ENCODE peak calls at places on chromosomes 4 and X, in eight cellular contexts. One of them, this sample, is unnamed.

GRCh38 chrX:110418857-110419249 is 60.2 kb downstream of the RTL9 start:
- DNase-seq in cardiac fibroblast: peak
- DNase-seq in heart right ventricle: no peak
- DNase-seq in neural progenitor cell: no peak
- DNase-seq in stimulated activated CD4-positive, alpha-beta T cell treated with anti-CD3 and anti-CD28 coated beads, TNF-alpha, amount 100 ng/mL, for 48 hours: no peak
- DNase-seq in NCI-H1105: no peak
- DNase-seq in erythroblast: no peak
- DNase-seq in DMS153: peak
- DNase-seq in this sample: peak

GRCh38 chr4:121989715-121990114 is 37.9 kb upstream of the TRPC3 start:
- DNase-seq in stimulated activated CD4-positive, alpha-beta T cell treated with anti-CD3 and anti-CD28 coated beads, TNF-alpha, amount 100 ng/mL, for 48 hours: no peak
- DNase-seq in DMS153: no peak
- DNase-seq in NCI-H1105: no peak
- DNase-seq in cardiac fibroblast: peak
- DNase-seq in heart right ventricle: no peak
- DNase-seq in neural progenitor cell: peak
- DNase-seq in erythroblast: no peak
- DNase-seq in this sample: no peak

GRCh38 chrX:8731579-8732395 is at the start of gene ANOS1:
- DNase-seq in neural progenitor cell: peak
- DNase-seq in DMS153: peak
- DNase-seq in cardiac fibroblast: no peak
- DNase-seq in heart right ventricle: peak
- DNase-seq in stimulated activated CD4-positive, alpha-beta T cell treated with anti-CD3 and anti-CD28 coated beads, TNF-alpha, amount 100 ng/mL, for 48 hours: no peak
- DNase-seq in NCI-H1105: no peak
- DNase-seq in erythroblast: no peak
- DNase-seq in this sample: peak

GRCh38 chrX:55489315-55490009 is at the start of gene USP51:
- DNase-seq in erythroblast: peak
- DNase-seq in NCI-H1105: peak
- DNase-seq in stimulated activated CD4-positive, alpha-beta T cell treated with anti-CD3 and anti-CD28 coated beads, TNF-alpha, amount 100 ng/mL, for 48 hours: no peak
- DNase-seq in neural progenitor cell: peak
- DNase-seq in heart right ventricle: peak
- DNase-seq in DMS153: no peak
- DNase-seq in cardiac fibroblast: peak
- DNase-seq in this sample: peak

GRCh38 chrX:15143050-15143824 is 126.6 kb downstream of the ASB9 start:
- DNase-seq in DMS153: peak
- DNase-seq in NCI-H1105: peak
- DNase-seq in heart right ventricle: peak
- DNase-seq in neural progenitor cell: peak
- DNase-seq in stimulated activated CD4-positive, alpha-beta T cell treated with anti-CD3 and anti-CD28 coated beads, TNF-alpha, amount 100 ng/mL, for 48 hours: no peak
- DNase-seq in erythroblast: peak
- DNase-seq in cardiac fibroblast: peak
- DNase-seq in this sample: peak

GRCh38 chrX:19156223-19156622 is 34.0 kb upstream of the ADGRG2 start:
- DNase-seq in stimulated activated CD4-positive, alpha-beta T cell treated with anti-CD3 and anti-CD28 coated beads, TNF-alpha, amount 100 ng/mL, for 48 hours: no peak
- DNase-seq in DMS153: no peak
- DNase-seq in heart right ventricle: no peak
- DNase-seq in neural progenitor cell: peak
- DNase-seq in erythroblast: no peak
- DNase-seq in cardiac fibroblast: no peak
- DNase-seq in NCI-H1105: no peak
- DNase-seq in this sample: no peak

GRCh38 chrX:154121961-154122360 is 22.1 kb upstream of the OPN1LW start:
- DNase-seq in erythroblast: no peak
- DNase-seq in neural progenitor cell: no peak
- DNase-seq in cardiac fibroblast: no peak
- DNase-seq in heart right ventricle: no peak
- DNase-seq in stimulated activated CD4-positive, alpha-beta T cell treated with anti-CD3 and anti-CD28 coated beads, TNF-alpha, amount 100 ng/mL, for 48 hours: no peak
- DNase-seq in DMS153: no peak
- DNase-seq in NCI-H1105: no peak
- DNase-seq in this sample: peak

GRCh38 chr4:113436360-113436759 is 325.2 kb downstream of the CAMK2D start:
- DNase-seq in DMS153: peak
- DNase-seq in heart right ventricle: no peak
- DNase-seq in erythroblast: no peak
- DNase-seq in neural progenitor cell: no peak
- DNase-seq in stimulated activated CD4-positive, alpha-beta T cell treated with anti-CD3 and anti-CD28 coated beads, TNF-alpha, amount 100 ng/mL, for 48 hours: no peak
- DNase-seq in cardiac fibroblast: peak
- DNase-seq in NCI-H1105: no peak
- DNase-seq in this sample: peak

GRCh38 chrX:99172958-99173357 is 1237.1 kb downstream of the PCDH19 start:
- DNase-seq in heart right ventricle: no peak
- DNase-seq in cardiac fibroblast: no peak
- DNase-seq in DMS153: no peak
- DNase-seq in neural progenitor cell: peak
- DNase-seq in stimulated activated CD4-positive, alpha-beta T cell treated with anti-CD3 and anti-CD28 coated beads, TNF-alpha, amount 100 ng/mL, for 48 hours: no peak
- DNase-seq in NCI-H1105: no peak
- DNase-seq in erythroblast: no peak
- DNase-seq in this sample: no peak

GRCh38 chrX:139204903-139205667 is 325.5 kb upstream of the F9 start:
- DNase-seq in heart right ventricle: peak
- DNase-seq in erythroblast: no peak
- DNase-seq in stimulated activated CD4-positive, alpha-beta T cell treated with anti-CD3 and anti-CD28 coated beads, TNF-alpha, amount 100 ng/mL, for 48 hours: no peak
- DNase-seq in NCI-H1105: peak
- DNase-seq in neural progenitor cell: peak
- DNase-seq in cardiac fibroblast: no peak
- DNase-seq in DMS153: peak
- DNase-seq in this sample: peak

GRCh38 chr4:138724530-138724929 is 291.1 kb upstream of the NOCT start:
- DNase-seq in neural progenitor cell: peak
- DNase-seq in heart right ventricle: no peak
- DNase-seq in NCI-H1105: peak
- DNase-seq in erythroblast: no peak
- DNase-seq in cardiac fibroblast: no peak
- DNase-seq in stimulated activated CD4-positive, alpha-beta T cell treated with anti-CD3 and anti-CD28 coated beads, TNF-alpha, amount 100 ng/mL, for 48 hours: no peak
- DNase-seq in DMS153: no peak
- DNase-seq in this sample: no peak

GRCh38 chr4:25020240-25020639 is 10.5 kb downstream of the LGI2 start:
- DNase-seq in cardiac fibroblast: peak
- DNase-seq in erythroblast: no peak
- DNase-seq in NCI-H1105: no peak
- DNase-seq in DMS153: no peak
- DNase-seq in heart right ventricle: no peak
- DNase-seq in neural progenitor cell: no peak
- DNase-seq in stimulated activated CD4-positive, alpha-beta T cell treated with anti-CD3 and anti-CD28 coated beads, TNF-alpha, amount 100 ng/mL, for 48 hours: no peak
- DNase-seq in this sample: no peak

This sample was measured in left kidney.